ENCODE peak calls at places on chromosome 21, in nine cellular contexts. R is tibial nerve, O is body of pancreas, N is A549, T is endothelial cell of umbilical vein, W is GM12891, K is suprapubic skin, E is H54, Z is uterus. L is an unnamed sample.

GRCh38 chr21:42319368-42319767 is 4.2 kb upstream of the TFF3 start:
- DNase-seq in R (no peak), N (no peak), E (no peak), W (no peak), Z (no peak), O (no peak), T (no peak), K (no peak), L (no peak)

GRCh38 chr21:42069327-42069726 is 1.8 kb upstream of the UMODL1 start:
- DNase-seq in T (no peak), N (no peak), O (no peak), E (no peak), K (no peak), R (no peak), W (no peak), Z (no peak), L (no peak)

GRCh38 chr21:28712396-28712795 is 280.3 kb downstream of the LTN1 start:
- DNase-seq in W (no peak), T (no peak), E (no peak), Z (no peak), O (no peak), R (no peak), K (no peak), N (no peak), L (no peak)

GRCh38 chr21:31363720-31364119 is 19.7 kb upstream of the TIAM1 start:
- DNase-seq in E (no peak), W (no peak), R (no peak), K (no peak), T (no peak), Z (no peak), N (no peak), O (no peak), L (no peak)

GRCh38 chr21:29053011-29053553 is 20.4 kb downstream of the CCT8 start:
- DNase-seq in R (no peak), N (no peak), W (no peak), O (no peak), T (no peak), K (no peak), E (no peak), Z (no peak), L (no peak)

GRCh38 chr21:37530901-37531351 is 164.4 kb downstream of the DYRK1A start:
- DNase-seq in R (no peak), E (no peak), O (no peak), T (no peak), K (no peak), Z (no peak), N (no peak), W (no peak), L (no peak)

GRCh38 chr21:41204736-41205135 is 36.8 kb downstream of the BACE2 start:
- DNase-seq in E (no peak), N (no peak), W (no peak), T (no peak), Z (no peak), K (no peak), O (no peak), R (no peak), L (no peak)

GRCh38 chr21:26909972-26910371 is 56.9 kb downstream of the ADAMTS5 start:
- DNase-seq in E (no peak), R (no peak), K (no peak), Z (no peak), T (no peak), W (no peak), O (no peak), N (no peak), L (no peak)

GRCh38 chr21:33418686-33419085 is 15.5 kb downstream of the IFNGR2 start:
- DNase-seq in Z (peak), E (no peak), W (no peak), R (peak), T (peak), O (peak), K (peak), N (no peak), L (no peak)

GRCh38 chr21:26835027-26835713 is 10.0 kb downstream of the ADAMTS1 start:
- DNase-seq in K (no peak), W (no peak), T (no peak), E (no peak), R (no peak), N (no peak), O (no peak), Z (no peak), L (no peak)

GRCh38 chr21:41953249-41953830 is 478 bp downstream of the C2CD2 start:
- DNase-seq in R (no peak), Z (peak), E (no peak), W (no peak), N (no peak), T (no peak), K (no peak), O (peak), L (no peak)

GRCh38 chr21:41973861-41974751 is 20.3 kb upstream of the C2CD2 start:
- DNase-seq in N (no peak), R (peak), K (peak), O (no peak), Z (no peak), E (no peak), T (peak), W (no peak), L (no peak)

GRCh38 chr21:29053656-29054055 is 19.8 kb downstream of the CCT8 start:
- DNase-seq in T (no peak), Z (no peak), N (no peak), R (no peak), K (no peak), O (no peak), W (no peak), E (no peak), L (no peak)

GRCh38 chr21:33490991-33491372 is 534 bp downstream of the DNAJC28 start:
- DNase-seq in Z (no peak), E (no peak), T (peak), K (no peak), N (no peak), W (no peak), R (no peak), O (no peak), L (no peak)

GRCh38 chr21:27681841-27682240 is 715.0 kb upstream of the ADAMTS5 start:
- DNase-seq in T (peak), W (no peak), N (no peak), O (no peak), Z (no peak), E (no peak), R (no peak), K (no peak), L (no peak)

GRCh38 chr21:25732091-25732760 is 2.5 kb downstream of the ATP5PF start:
- DNase-seq in O (no peak), K (no peak), R (no peak), N (no peak), Z (no peak), W (no peak), T (no peak), E (no peak), L (no peak)

GRCh38 chr21:45977396-45977795 is 4.2 kb upstream of the COL6A1 start:
- DNase-seq in K (no peak), W (no peak), R (no peak), N (no peak), E (no peak), Z (peak), O (no peak), T (no peak), L (no peak)

GRCh38 chr21:29873908-29874307 is 65.9 kb downstream of the GRIK1 start:
- DNase-seq in Z (no peak), N (no peak), R (no peak), O (no peak), E (no peak), K (no peak), W (no peak), T (no peak), L (no peak)

GRCh38 chr21:27528697-27529096 is 561.8 kb upstream of the ADAMTS5 start:
- DNase-seq in E (no peak), N (no peak), O (no peak), K (no peak), Z (no peak), T (no peak), W (no peak), R (no peak), L (no peak)

GRCh38 chr21:23949493-23949892 is 1657.8 kb downstream of the MRPL39 start:
- DNase-seq in R (no peak), Z (no peak), K (no peak), W (no peak), O (no peak), N (no peak), E (no peak), T (no peak), L (no peak)

GRCh38 chr21:27108228-27108627 is 141.3 kb upstream of the ADAMTS5 start:
- DNase-seq in Z (no peak), T (no peak), W (no peak), R (no peak), O (no peak), K (no peak), E (no peak), N (no peak), L (no peak)

GRCh38 chr21:42583150-42583991 is 69.7 kb downstream of the SLC37A1 start:
- DNase-seq in W (no peak), N (no peak), O (no peak), K (peak), R (no peak), T (no peak), E (no peak), Z (no peak), L (no peak)

GRCh38 chr21:28615276-28615675 is 377.4 kb downstream of the LTN1 start:
- DNase-seq in T (no peak), O (no peak), K (no peak), E (no peak), N (no peak), W (no peak), Z (no peak), R (no peak), L (no peak)

GRCh38 chr21:33948096-33948950 is 32.7 kb upstream of the ATP5PO start:
- DNase-seq in N (peak), O (peak), E (peak), K (no peak), T (peak), R (no peak), Z (peak), W (no peak), L (no peak)

GRCh38 chr21:42051788-42052187 is 19.3 kb upstream of the UMODL1 start:
- DNase-seq in R (no peak), Z (no peak), W (no peak), E (no peak), T (peak), N (no peak), O (no peak), K (no peak), L (no peak)

GRCh38 chr21:42234026-42234425 is 15.1 kb downstream of the ABCG1 start:
- DNase-seq in W (no peak), T (no peak), K (no peak), R (no peak), N (no peak), O (no peak), Z (no peak), E (no peak), L (no peak)

GRCh38 chr21:36069713-36070573 is at the start of gene CBR1:
- DNase-seq in O (peak), R (peak), E (peak), K (peak), Z (peak), W (peak), T (peak), N (peak), L (peak)
- TF ChIP-seq POLR2A in O (peak), R (peak), E (peak), K (peak), Z (peak), W (peak), T (peak), N (peak), L (peak)

GRCh38 chr21:32410291-32410690 is 2.2 kb upstream of the EVA1C start:
- DNase-seq in T (no peak), N (no peak), K (no peak), R (no peak), O (no peak), Z (no peak), E (no peak), W (no peak), L (no peak)

GRCh38 chr21:32410916-32411315 is 1.6 kb upstream of the EVA1C start:
- DNase-seq in E (no peak), W (no peak), Z (no peak), T (no peak), O (peak), K (no peak), R (no peak), N (no peak), L (no peak)

GRCh38 chr21:32413697-32414578 is 1.4 kb downstream of the EVA1C start:
- DNase-seq in R (peak), W (no peak), E (no peak), K (no peak), T (peak), Z (peak), O (peak), N (no peak), L (no peak)

GRCh38 chr21:32412998-32413504 is 545 bp downstream of the EVA1C start:
- DNase-seq in T (peak), R (peak), O (peak), W (no peak), E (no peak), N (no peak), K (no peak), Z (peak), L (no peak)

DNA sequence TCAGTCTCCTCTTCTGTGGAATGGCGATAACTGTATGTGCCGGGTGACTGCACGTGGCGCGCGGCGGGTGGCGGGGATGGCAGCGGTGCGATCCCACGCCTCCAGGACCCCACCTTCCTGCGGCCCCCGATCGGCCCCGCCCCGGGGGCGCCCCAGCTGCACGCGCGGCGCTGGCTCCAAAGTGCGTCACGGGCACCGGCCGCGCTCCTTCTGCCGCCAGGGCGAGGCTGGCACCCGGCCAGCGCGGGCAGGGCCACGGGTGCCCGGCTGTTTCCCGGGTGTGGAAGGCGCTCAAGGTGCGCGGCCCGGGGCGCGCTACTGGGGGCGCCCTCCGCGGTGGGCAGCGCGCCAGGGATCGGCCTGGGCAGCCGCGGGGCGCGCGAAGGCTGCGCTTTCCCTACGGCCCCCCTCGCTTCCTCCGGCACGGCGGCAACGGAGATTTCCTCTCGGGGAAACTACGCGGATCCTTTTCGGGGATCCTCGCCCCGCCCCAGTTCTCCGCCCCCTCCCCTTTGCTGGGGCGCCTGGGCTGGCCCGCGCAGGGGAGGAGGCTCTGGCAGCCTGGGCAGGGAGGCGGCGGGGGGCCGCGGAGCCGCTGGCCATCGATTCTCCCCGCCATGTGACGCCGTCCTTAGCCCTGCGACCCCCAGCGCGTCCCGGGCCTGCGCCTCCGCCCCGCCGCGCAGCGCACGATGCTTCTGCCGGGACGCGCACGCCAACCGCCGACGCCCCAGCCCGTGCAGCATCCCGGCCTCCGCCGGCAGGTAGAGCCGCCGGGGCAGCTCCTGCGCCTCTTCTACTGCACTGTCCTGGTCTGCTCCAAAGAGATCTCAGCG is at the start of gene EVA1C:
- DNase-seq in E (peak), R (peak), K (peak), O (peak), Z (peak), T (peak), N (peak), W (no peak), L (no peak)
- TF ChIP-seq POLR2A in E (peak), R (peak), K (no peak), O (peak), Z (peak), T (no peak), N (peak), W (no peak), L (no peak)

DNA sequence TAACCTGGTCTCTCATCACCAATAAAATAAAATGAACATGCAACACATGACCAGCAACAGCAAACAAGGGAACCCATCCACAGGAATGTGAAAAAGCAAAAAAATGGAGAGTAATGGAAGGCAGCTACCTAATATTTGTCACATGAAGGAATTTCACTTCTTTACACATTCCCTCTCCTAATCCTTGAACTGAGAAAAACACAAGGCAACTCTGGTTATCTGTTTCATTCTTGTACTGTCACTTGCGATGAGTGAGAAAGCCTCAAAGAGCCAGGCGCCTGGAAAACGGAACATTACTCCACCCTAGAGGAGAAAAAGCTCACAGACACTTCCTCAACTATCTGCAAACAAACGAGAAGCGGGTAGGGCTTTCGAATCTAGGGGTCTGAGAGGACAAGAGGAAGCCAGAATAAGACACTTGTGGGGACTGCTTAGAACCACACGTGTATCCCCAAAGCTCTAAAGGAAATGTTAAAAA is 13.8 kb downstream of the HSF2BP start:
- DNase-seq in O (peak), N (peak), E (no peak), T (peak), W (peak), K (no peak), R (peak), Z (peak), L (no peak)
- TF ChIP-seq POLR2A in O (no peak), N (no peak), E (no peak), T (no peak), W (no peak), K (no peak), R (no peak), Z (no peak), L (no peak)

DNA sequence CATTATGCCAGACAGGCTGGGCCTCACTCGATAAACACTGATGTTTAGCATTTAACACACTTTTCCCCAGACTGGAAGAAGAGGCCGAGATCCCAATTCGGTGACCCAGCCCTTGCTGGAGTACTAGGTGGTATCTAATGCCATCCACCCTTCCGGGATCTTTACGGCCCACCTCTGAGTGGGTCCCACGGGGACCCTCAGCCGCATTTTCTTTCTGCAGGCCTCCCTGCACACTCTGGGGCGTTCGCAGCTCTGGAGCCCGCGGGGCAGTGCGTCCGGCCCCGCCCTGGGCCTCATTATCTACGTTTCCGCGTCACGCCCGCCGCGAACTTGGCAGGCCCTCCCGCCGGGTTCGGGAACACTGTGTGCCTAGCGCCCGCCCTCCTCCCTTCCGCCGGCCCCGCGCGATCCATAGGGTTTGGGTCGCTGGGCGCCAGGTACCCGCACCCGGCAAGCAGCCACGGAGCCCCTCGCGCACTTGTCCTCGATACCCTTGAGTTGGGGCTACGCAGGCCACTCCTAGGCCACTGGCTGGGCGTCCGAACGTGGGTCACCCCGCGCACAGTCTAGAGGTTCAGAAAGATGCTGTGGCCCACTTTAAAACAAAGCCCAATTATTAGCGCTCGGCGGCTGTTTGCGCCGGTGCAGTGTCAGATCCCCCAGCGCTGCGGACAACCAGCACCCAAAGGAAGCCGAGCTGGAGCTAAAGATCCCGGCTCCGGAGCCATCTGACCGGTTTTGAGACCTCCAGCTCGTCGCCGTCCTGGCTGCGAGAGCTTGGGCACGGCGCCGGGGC is 942 bp upstream of the EVA1C start:
- DNase-seq in Z (peak), R (peak), E (peak), W (no peak), N (no peak), T (peak), K (peak), O (peak), L (no peak)
- TF ChIP-seq POLR2A in Z (peak), R (peak), E (peak), W (no peak), N (peak), T (peak), K (no peak), O (peak), L (no peak)

DNA sequence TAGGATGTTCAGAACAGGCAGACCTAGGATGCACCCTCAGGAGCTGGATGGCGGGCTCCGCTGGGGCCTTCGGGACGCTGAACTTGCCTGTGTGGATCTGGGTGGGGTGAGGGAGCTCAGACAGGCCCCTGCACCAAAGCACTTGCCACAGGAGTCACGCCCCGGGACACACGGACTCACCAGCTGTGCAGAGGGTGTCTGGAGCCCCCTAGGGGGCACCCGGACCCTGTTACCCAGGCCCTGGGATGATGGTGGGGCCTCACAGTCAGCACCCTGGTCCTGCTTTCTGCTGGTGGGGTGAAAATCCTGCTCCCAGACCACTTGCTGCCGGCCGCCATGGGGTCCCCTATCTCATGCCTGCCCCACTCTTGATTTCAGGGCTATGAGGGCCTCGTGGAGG is 10.8 kb downstream of the PFKL start:
- DNase-seq in Z (no peak), N (no peak), R (no peak), E (no peak), K (no peak), O (no peak), W (no peak), T (no peak), L (no peak)
- TF ChIP-seq POLR2A in Z (no peak), N (no peak), R (no peak), E (no peak), K (no peak), O (no peak), W (no peak), T (no peak), L (no peak)

DNA sequence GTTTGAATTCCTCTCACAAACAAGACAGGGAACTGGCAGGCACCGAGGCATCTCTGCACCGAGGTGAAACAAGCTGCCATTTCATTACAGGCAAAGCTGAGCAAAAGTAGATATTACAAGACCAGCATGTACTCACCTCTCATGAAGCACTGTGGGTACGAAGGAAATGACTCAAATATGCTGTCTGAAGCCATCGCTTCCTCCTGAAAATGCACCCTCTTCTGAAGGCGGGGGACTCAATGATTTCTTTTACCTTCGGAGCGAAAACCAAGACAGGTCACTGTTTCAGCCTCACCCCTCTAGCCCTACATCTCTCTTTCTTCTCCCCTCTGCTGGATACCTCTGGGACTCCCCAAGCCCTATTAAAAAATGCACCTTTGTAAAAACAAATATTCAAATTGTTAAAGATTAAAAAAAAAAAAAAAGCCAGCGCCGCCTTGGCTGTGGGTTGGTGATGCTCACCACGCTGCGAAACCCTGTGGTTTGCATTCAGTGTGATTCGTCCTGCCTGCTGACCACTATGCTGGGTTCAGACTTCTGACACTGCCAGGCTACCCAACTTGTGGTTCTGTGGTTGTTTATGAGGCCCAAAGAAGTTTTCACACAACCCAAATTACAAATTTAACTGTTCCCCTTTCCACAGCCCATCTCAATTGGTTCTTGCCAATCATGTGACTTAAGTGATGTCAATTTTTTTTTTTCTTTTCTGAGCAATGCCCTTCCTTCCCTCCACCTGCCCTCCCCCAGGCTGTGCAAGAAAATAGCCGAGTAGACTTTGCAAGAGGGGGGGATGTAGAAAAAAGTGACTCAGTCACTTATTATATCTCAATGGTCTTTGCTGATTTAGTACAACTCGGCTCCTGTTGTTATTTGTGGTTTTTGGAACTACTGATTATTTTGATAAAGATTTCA is at the start of gene RUNX1:
- DNase-seq in Z (no peak), O (peak), R (peak), W (peak), K (no peak), N (no peak), E (peak), T (peak), L (peak)
- TF ChIP-seq POLR2A in Z (no peak), O (no peak), R (no peak), W (peak), K (no peak), N (no peak), E (peak), T (no peak), L (peak)

L was measured in GM12892.